ENCODE peak calls at places on chromosomes 16 and 17, in eight cellular contexts. C is stomach, M is GM12892, Y is transverse colon, X is GM12878, J is suprapubic skin, L is K562, G is prostate gland. Q is an unnamed sample.

GRCh38 chr16:2752850-2753522 is 548 bp downstream of the SRRM2 start:
- DNase-seq in J (peak), C (peak), Y (peak), G (peak), M (peak), X (no peak), L (peak), Q (peak)

GRCh38 chr16:81932668-81933067 is 78.6 kb downstream of the SDR42E1 start:
- DNase-seq in C (no peak), X (no peak), Y (no peak), M (no peak), G (no peak), J (peak), L (no peak), Q (no peak)

GRCh38 chr17:59620518-59621259 is 994 bp downstream of the CLTC start:
- DNase-seq in L (peak), X (no peak), M (peak), G (peak), Y (peak), J (no peak), C (peak), Q (no peak)

GRCh38 chr17:59366040-59366757 is 34.7 kb downstream of the YPEL2 start:
- DNase-seq in G (no peak), C (peak), L (no peak), J (no peak), M (no peak), X (no peak), Y (no peak), Q (no peak)

GRCh38 chr16:62253926-62254325 is 217.7 kb upstream of the CDH8 start:
- DNase-seq in Y (no peak), X (no peak), J (no peak), C (no peak), G (peak), M (no peak), L (no peak), Q (no peak)

GRCh38 chr17:80594666-80595269 is 50.1 kb downstream of the RPTOR start:
- DNase-seq in L (no peak), G (no peak), X (no peak), C (no peak), M (no peak), Y (no peak), J (no peak), Q (no peak)

GRCh38 chr16:75928295-75928694 is 202.0 kb upstream of the CPHXL start:
- DNase-seq in M (no peak), X (no peak), G (no peak), J (no peak), C (no peak), Y (no peak), L (no peak), Q (no peak)

GRCh38 chr17:16322636-16323035 is 30.6 kb downstream of the CENPV start:
- DNase-seq in C (no peak), G (no peak), X (no peak), Y (no peak), L (no peak), M (no peak), J (no peak), Q (no peak)

GRCh38 chr17:57106107-57106835 is 21.2 kb downstream of the AKAP1 start:
- DNase-seq in C (no peak), X (no peak), G (no peak), Y (peak), J (no peak), M (no peak), L (peak), Q (no peak)

GRCh38 chr17:66527335-66527734 is 224.9 kb downstream of the PRKCA start:
- DNase-seq in L (no peak), Y (no peak), C (no peak), X (no peak), G (no peak), J (no peak), M (no peak), Q (no peak)

GRCh38 chr17:81870155-81870977 is 771 bp downstream of the ARHGDIA start:
- DNase-seq in Y (peak), L (peak), M (peak), J (no peak), G (no peak), C (peak), X (no peak), Q (no peak)

GRCh38 chr16:27822529-27823437 is 240.7 kb downstream of the GSG1L start:
- DNase-seq in Y (no peak), M (no peak), C (peak), J (peak), X (no peak), G (peak), L (no peak), Q (no peak)

GRCh38 chr17:65523853-65524664 is 37.4 kb downstream of the AXIN2 start:
- DNase-seq in G (no peak), X (no peak), M (no peak), C (no peak), J (peak), L (no peak), Y (no peak), Q (no peak)

GRCh38 chr16:87421369-87421912 is 29.3 kb downstream of the MAP1LC3B start:
- DNase-seq in J (no peak), L (no peak), M (no peak), Y (no peak), X (no peak), C (no peak), G (no peak), Q (no peak)
- TF ChIP-seq POLR2A in J (no peak), L (no peak), M (no peak), Y (no peak), X (no peak), C (no peak), G (no peak), Q (no peak)

DNA sequence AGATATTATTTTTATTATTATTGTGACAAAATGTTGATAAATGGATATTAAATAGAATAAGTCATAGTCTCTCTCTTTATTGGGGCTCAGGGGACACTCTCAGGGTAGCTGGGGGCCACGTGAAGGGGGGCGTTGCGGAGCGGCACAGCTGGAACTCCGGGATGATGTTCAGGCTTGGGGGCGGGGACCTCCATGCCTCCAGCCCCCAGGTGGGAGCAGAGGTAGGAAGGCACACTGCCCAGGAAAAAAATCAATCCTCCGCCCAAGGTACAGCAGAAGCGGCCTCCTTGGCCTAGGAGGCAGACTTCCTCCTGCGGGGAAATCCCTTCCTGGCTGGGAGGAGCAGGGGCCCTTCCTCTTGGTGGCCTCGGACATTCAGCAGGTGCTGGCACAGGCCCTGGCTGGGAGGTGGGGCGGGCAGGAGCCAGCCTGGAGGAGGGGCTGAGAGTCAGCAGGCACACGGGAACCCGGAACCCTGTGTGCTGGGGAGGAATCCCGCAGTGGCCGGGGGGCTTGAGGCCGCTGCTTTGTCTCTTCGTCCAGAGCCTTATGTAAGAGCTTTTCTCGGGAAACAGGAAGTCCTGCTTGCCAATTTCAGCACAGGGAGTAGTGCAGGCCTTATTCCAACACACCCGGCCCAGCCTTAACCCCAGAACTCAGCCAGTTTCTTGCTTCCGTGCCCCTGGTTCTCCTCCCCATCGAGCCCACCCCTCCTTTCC is 566 bp upstream of the TNFSF13 start:
- DNase-seq in L (no peak), C (peak), Y (peak), X (no peak), M (peak), J (peak), G (peak), Q (no peak)
- TF ChIP-seq POLR2AphosphoS5 in L (no peak), C (peak), Y (peak), X (peak), M (no peak), J (no peak), G (peak), Q (peak)

GRCh38 chr17:76713765-76714164 is 3.0 kb upstream of the MXRA7 start:
- DNase-seq in J (no peak), L (no peak), Y (no peak), G (no peak), C (no peak), X (no peak), M (no peak), Q (no peak)

GRCh38 chr17:76707985-76708807 is 2.6 kb downstream of the MXRA7 start:
- DNase-seq in X (no peak), C (no peak), M (no peak), G (no peak), Y (no peak), L (peak), J (no peak), Q (no peak)

GRCh38 chr17:76709077-76709950 is 1.5 kb downstream of the MXRA7 start:
- DNase-seq in J (peak), X (no peak), C (peak), M (no peak), L (peak), Y (peak), G (peak), Q (no peak)

GRCh38 chr17:76714336-76714735 is 3.6 kb upstream of the MXRA7 start:
- DNase-seq in Y (no peak), M (no peak), J (no peak), C (no peak), X (no peak), G (no peak), L (no peak), Q (no peak)

GRCh38 chr17:76710863-76711611 is at the start of gene MXRA7:
- DNase-seq in J (peak), L (peak), X (no peak), C (peak), M (peak), G (peak), Y (peak), Q (peak)
- TF ChIP-seq POLR2A in J (no peak), L (no peak), X (no peak), C (no peak), M (no peak), G (no peak), Y (no peak), Q (no peak)

GRCh38 chr17:48541574-48542113 is 3.3 kb downstream of the HOXB2 start:
- DNase-seq in C (no peak), X (no peak), L (peak), M (no peak), G (no peak), Y (peak), J (peak), Q (no peak)

GRCh38 chr17:48539177-48539576 is 5.7 kb downstream of the HOXB2 start:
- DNase-seq in Y (no peak), L (no peak), M (no peak), G (no peak), X (no peak), C (no peak), J (no peak), Q (no peak)

GRCh38 chr17:48541036-48541573 is 3.8 kb downstream of the HOXB2 start:
- DNase-seq in C (no peak), X (no peak), G (no peak), Y (no peak), L (peak), J (no peak), M (no peak), Q (no peak)

GRCh38 chr17:48542114-48542955 is 2.6 kb downstream of the HOXB2 start:
- DNase-seq in C (no peak), Y (no peak), L (peak), J (no peak), X (no peak), G (no peak), M (no peak), Q (no peak)

GRCh38 chr17:48540213-48540612 is 4.7 kb downstream of the HOXB2 start:
- DNase-seq in L (no peak), G (no peak), J (no peak), Y (no peak), C (no peak), X (no peak), M (no peak), Q (no peak)
- TF ChIP-seq POLR2AphosphoS5 in L (no peak), G (no peak), J (no peak), Y (no peak), C (no peak), X (no peak), M (no peak), Q (no peak)

GRCh38 chr16:57148481-57148880 is 37.4 kb downstream of the PSME3IP1 start:
- DNase-seq in Y (no peak), M (no peak), G (no peak), J (no peak), C (no peak), X (no peak), L (no peak), Q (no peak)

GRCh38 chr16:57146735-57147134 is 39.1 kb downstream of the PSME3IP1 start:
- DNase-seq in M (no peak), L (peak), C (no peak), G (no peak), J (peak), Y (no peak), X (no peak), Q (no peak)

GRCh38 chr16:57149391-57149790 is 36.4 kb downstream of the PSME3IP1 start:
- DNase-seq in C (no peak), L (no peak), X (no peak), G (no peak), J (no peak), M (no peak), Y (no peak), Q (no peak)

GRCh38 chr16:57145964-57146647 is 39.7 kb downstream of the PSME3IP1 start:
- DNase-seq in C (no peak), X (no peak), M (no peak), G (no peak), Y (no peak), J (peak), L (no peak), Q (no peak)

GRCh38 chr16:57147381-57148191 is 38.3 kb downstream of the PSME3IP1 start:
- DNase-seq in X (no peak), J (no peak), C (no peak), G (peak), L (no peak), Y (no peak), M (no peak), Q (no peak)
- TF ChIP-seq POLR2A in X (no peak), J (no peak), C (no peak), G (no peak), L (no peak), Y (no peak), M (no peak), Q (no peak)

DNA sequence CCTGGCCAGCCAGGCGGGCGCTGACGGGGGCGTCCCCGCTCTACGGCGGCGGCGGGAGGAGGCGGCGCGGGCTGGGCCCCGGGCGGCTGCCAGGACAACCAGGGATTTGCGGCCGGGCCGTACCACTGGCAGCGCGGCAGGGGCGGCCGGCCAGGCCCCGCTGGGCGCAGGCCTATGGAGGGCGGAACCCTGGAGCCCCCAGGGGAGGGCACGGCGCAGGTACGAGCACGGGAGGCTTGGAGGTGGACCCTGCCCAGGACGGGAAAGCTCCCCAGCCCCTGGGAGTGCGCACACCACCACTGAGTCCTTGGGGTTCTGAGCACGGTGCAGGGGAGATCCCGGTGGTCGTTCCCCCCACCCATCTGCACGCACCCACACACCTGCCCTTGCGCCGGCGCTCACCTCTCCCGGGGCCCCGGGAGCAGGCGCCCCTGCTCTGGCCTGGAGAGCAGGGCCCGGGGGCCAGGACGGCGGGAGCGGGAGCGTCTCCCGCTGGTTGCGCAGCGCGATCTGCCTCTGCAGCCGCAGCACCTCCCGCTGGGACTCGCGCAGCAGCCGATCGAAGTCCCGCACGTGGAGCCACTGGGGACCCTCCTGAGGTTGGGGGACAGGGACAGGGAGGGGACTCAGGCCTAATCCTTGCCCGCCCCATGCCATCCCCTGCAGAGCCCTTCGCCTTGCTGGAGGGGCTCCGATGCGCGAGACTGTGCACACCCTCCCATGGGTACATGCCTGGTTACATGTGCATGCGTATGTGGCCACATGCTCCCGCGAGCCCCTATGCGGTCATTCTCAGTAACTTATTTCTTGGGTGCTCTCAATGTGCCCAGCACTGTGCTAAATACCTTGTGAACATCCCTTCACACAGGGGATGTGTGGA is 3.9 kb downstream of the TSPOAP1 start:
- DNase-seq in G (peak), J (no peak), C (peak), X (no peak), L (no peak), Y (peak), M (peak), Q (no peak)
- TF ChIP-seq POLR2AphosphoS5 in G (no peak), J (no peak), C (peak), X (peak), L (peak), Y (no peak), M (peak), Q (no peak)

DNA sequence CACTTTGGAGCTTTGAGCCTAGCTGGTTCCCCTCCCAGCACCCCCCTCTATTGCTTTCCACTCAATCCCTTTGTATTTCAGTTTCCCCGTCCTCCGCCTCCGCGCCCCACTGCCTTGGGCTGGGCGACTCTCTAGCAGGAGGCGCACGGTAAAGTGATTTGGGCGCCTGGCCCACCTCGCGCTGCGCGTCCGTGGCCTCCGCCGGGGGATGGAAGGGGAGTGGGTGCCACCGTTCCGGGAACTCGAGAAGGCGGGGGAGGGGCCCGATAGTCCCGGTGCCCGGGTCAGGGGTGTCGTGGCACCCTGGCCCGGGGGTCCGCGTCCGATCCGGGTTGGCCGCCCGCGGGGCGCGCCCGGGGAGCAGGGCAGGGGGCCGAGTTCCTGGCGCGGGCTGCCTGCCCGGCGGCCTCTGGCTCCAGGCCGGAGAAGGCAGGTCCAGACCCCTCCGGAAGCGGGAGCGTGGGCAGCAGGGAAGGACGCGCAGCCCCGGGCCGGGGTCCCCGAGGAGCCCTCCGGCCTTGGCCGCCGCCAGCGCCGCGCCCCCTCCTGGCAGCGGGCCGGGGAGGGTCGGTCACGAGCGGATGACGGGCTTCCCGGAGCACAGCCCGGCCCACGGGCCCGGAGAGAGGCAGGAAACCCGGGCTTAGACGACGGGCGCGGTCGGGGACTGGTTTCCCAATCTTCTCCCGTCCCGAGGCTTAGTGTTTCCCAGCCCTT is 15.8 kb downstream of the MEOX1 start:
- DNase-seq in G (no peak), L (no peak), Y (peak), M (no peak), J (peak), X (no peak), C (peak), Q (no peak)
- TF ChIP-seq POLR2A in G (no peak), L (no peak), Y (no peak), M (no peak), J (peak), X (no peak), C (no peak), Q (no peak)